ENCODE peak calls at places on chromosomes 16 and 17, in five cellular contexts. P, J, V, H and Y are unnamed samples.

GRCh38 chr17:49694847-49695697 is 12.7 kb downstream of the SLC35B1 start:
- DNase-seq in J (peak), P (peak), V (peak), H (peak), Y (peak)

GRCh38 chr17:59154335-59154720 is 658 bp downstream of the SKA2 start:
- DNase-seq in V (peak), J (peak), P (peak), H (no peak), Y (peak)

GRCh38 chr16:51321251-51321650 is 170.2 kb upstream of the SALL1 start:
- DNase-seq in P (no peak), H (no peak), J (no peak), V (no peak), Y (no peak)

GRCh38 chr17:17067277-17067676 is 25.0 kb downstream of the MPRIP start:
- DNase-seq in J (no peak), P (no peak), H (no peak), V (no peak), Y (no peak)

GRCh38 chr17:28499684-28500357 is 6.3 kb upstream of the FOXN1 start:
- DNase-seq in V (no peak), P (no peak), H (no peak), J (no peak), Y (no peak)

GRCh38 chr17:70642059-70642458 is 472.7 kb downstream of the KCNJ2 start:
- DNase-seq in J (no peak), H (no peak), V (no peak), P (no peak), Y (peak)

GRCh38 chr17:62816282-62816839 is 8.2 kb upstream of the MARCHF10 start:
- DNase-seq in J (no peak), V (no peak), P (no peak), H (no peak), Y (no peak)

GRCh38 chr17:83173997-83174858 is 94.8 kb downstream of the METRNL start:
- DNase-seq in J (peak), V (no peak), P (no peak), H (peak), Y (peak)

GRCh38 chr17:13537211-13537610 is 64.5 kb downstream of the HS3ST3A1 start:
- DNase-seq in J (no peak), V (no peak), P (no peak), H (no peak), Y (no peak)

GRCh38 chr17:16379654-16380053 is 1.2 kb upstream of the UBB start:
- DNase-seq in P (no peak), V (no peak), J (no peak), H (no peak), Y (no peak)

GRCh38 chr16:66547101-66547989 is 2.6 kb downstream of the TK2 start:
- DNase-seq in P (no peak), V (no peak), H (no peak), J (no peak), Y (no peak)

GRCh38 chr16:85291302-85292148 is 179.3 kb upstream of the CIBAR2 start:
- DNase-seq in V (no peak), P (no peak), H (no peak), J (peak), Y (no peak)

GRCh38 chr16:21301168-21301894 is 23.2 kb upstream of the CRYM start:
- DNase-seq in H (peak), V (no peak), P (peak), J (peak), Y (peak)

GRCh38 chr17:38874505-38875419 is 4.9 kb downstream of the LASP1 start:
- DNase-seq in V (no peak), P (no peak), H (no peak), J (peak), Y (no peak)

GRCh38 chr16:67177743-67178699 is 5.7 kb downstream of the MATCAP1 start:
- DNase-seq in P (no peak), V (peak), J (peak), H (peak), Y (peak)

GRCh38 chr16:22785552-22785951 is 28.4 kb upstream of the HS3ST2 start:
- DNase-seq in J (no peak), H (no peak), V (no peak), P (no peak), Y (no peak)

GRCh38 chr16:72961115-72961832 is 86.7 kb downstream of the ZFHX3 start:
- DNase-seq in P (no peak), J (no peak), V (peak), H (no peak), Y (peak)

GRCh38 chr17:45320349-45320930 is 3.6 kb upstream of the MAP3K14 start:
- DNase-seq in H (no peak), V (no peak), P (no peak), J (no peak), Y (no peak)